ENCODE peak calls at places on chromosome X, in ten cellular contexts. N is nephron progenitor cell, S is WTC11, O is foreskin fibroblast, Q is suprapubic skin, J is fibroblast of lung, T is HFFc6, U is AG09319, V is heart right ventricle, X is astrocyte of the spinal cord. E is an unnamed sample.

GRCh38 chrX:7927259-7928167 is at the start of gene PNPLA4:
- DNase-seq in N (peak; percentile 76), S (peak; percentile 80), O (peak; percentile 86), Q (peak; percentile 84), J (peak; percentile 76), T (peak; percentile 42), U (peak; percentile 30), V (peak; percentile 78), X (peak; percentile 85), E (peak; percentile 67)

GRCh38 chrX:153903991-153904957 is at the start of gene AVPR2:
- DNase-seq in N (no peak), S (no peak), O (no peak), Q (no peak), J (no peak), T (no peak), U (no peak), V (peak; percentile 48), X (no peak), E (no peak)

GRCh38 chrX:44474410-44474809 is 68.2 kb downstream of the FUNDC1 start:
- DNase-seq in N (no peak), S (no peak), O (peak; percentile 69), Q (no peak), J (peak; percentile 4), T (peak; percentile 19), U (no peak), V (no peak), X (no peak), E (no peak)

GRCh38 chrX:49209434-49210251 is 9.7 kb upstream of the SYP start:
- DNase-seq in N (no peak), S (peak; percentile 34), O (peak; percentile 9), Q (no peak), J (no peak), T (no peak), U (no peak), V (no peak), X (no peak), E (no peak)

GRCh38 chrX:130836447-130836846 is 66.6 kb downstream of the ENOX2 start:
- DNase-seq in N (no peak), S (no peak), O (no peak), Q (no peak), J (peak; percentile 13), T (no peak), U (no peak), V (no peak), X (no peak), E (no peak)

GRCh38 chrX:133005038-133005437 is 46.6 kb upstream of the HS6ST2 start:
- DNase-seq in N (peak; percentile 33), S (no peak), O (peak; percentile 3), Q (no peak), J (peak; percentile 6), T (no peak), U (no peak), V (no peak), X (peak; percentile 5), E (no peak)

GRCh38 chrX:140580478-140580877 is 75.6 kb upstream of the SOX3 start:
- DNase-seq in N (no peak), S (no peak), O (no peak), Q (no peak), J (no peak), T (no peak), U (no peak), V (no peak), X (no peak), E (no peak)

GRCh38 chrX:153884136-153885076 is 1.6 kb downstream of the L1CAM start:
- DNase-seq in N (no peak), S (no peak), O (no peak), Q (no peak), J (no peak), T (no peak), U (no peak), V (no peak), X (no peak), E (no peak)

GRCh38 chrX:118562574-118563164 is 67.1 kb downstream of the DOCK11 start:
- DNase-seq in N (no peak), S (no peak), O (no peak), Q (no peak), J (peak; percentile 14), T (no peak), U (no peak), V (no peak), X (no peak), E (no peak)

GRCh38 chrX:139828830-139829229 is 104.0 kb downstream of the ATP11C start:
- DNase-seq in N (no peak), S (no peak), O (no peak), Q (no peak), J (no peak), T (no peak), U (no peak), V (no peak), X (no peak), E (no peak)

GRCh38 chrX:20637351-20637750 is 370.6 kb upstream of the RPS6KA3 start:
- DNase-seq in N (no peak), S (no peak), O (peak; percentile 0), Q (no peak), J (peak; percentile 67), T (no peak), U (no peak), V (no peak), X (peak; percentile 7), E (no peak)

GRCh38 chrX:147550217-147550616 is 361.5 kb upstream of the FMR1 start:
- DNase-seq in N (peak; percentile 54), S (no peak), O (no peak), Q (no peak), J (no peak), T (no peak), U (no peak), V (no peak), X (no peak), E (peak; percentile 40)

GRCh38 chrX:13752141-13752540 is 17.6 kb downstream of the OFD1 start:
- DNase-seq in N (no peak), S (no peak), O (no peak), Q (no peak), J (no peak), T (no peak), U (no peak), V (no peak), X (no peak), E (no peak)
- TF ChIP-seq CTCF in N (no peak), S (no peak), O (no peak), Q (no peak), J (no peak), T (no peak), U (no peak), V (no peak), X (no peak), E (no peak)

GRCh38 chrX:28177202-28177601 is 196.0 kb upstream of the DCAF8L1 start:
- DNase-seq in N (no peak), S (peak; percentile 58), O (no peak), Q (no peak), J (no peak), T (no peak), U (no peak), V (no peak), X (no peak), E (peak; percentile 33)
- TF ChIP-seq CTCF in N (peak; percentile 50), S (peak; percentile 57), O (no peak), Q (no peak), J (no peak), T (peak; percentile 10), U (no peak), V (peak; percentile 17), X (peak; percentile 35), E (peak; percentile 60)

DNA sequence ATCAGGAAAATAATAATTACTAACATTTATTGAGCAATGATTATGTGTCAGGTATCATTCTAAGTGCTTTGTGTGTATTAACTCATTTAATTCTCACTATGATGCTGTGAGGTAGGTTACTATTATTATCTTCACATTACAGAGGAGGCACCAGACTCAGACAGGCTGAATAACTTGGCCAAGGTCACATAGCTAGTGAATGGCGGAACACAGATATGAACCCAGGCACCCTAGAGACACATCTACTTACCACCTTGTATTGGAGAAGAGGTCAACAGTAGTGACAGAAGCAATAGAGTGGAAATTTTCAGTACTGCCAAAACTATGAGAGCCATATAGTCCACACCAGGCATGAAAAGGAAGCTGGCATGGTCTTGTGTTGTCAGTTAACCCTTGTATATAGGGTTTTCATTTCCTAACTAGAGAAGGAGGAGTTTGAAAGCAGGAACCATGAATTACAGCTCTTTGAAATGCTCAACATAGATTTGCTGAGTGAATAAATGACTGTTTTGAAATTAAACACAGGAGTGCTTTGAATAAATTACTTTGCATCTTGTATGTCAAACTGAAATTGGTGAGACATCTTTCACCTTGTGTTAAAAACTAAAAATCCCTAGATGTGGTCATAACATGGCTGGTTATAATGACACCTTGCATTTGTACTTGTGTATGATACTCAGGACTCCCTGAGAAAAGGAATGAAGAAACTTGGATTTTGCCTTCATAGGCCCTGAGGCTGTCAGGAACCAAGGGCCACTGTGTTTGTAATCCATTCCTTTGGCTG is 71.8 kb downstream of the RTL9 start:
- DNase-seq in N (no peak), S (no peak), O (no peak), Q (no peak), J (no peak), T (no peak), U (no peak), V (no peak), X (no peak), E (no peak)
- TF ChIP-seq CTCF in N (no peak), S (no peak), O (no peak), Q (no peak), J (no peak), T (no peak), U (no peak), V (no peak), X (no peak), E (no peak)

GRCh38 chrX:45745479-45745878 is 544.8 kb upstream of the DIPK2B start:
- DNase-seq in N (no peak), S (no peak), O (peak; percentile 4), Q (no peak), J (peak; percentile 57), T (no peak), U (no peak), V (no peak), X (peak; percentile 26), E (no peak)

GRCh38 chrX:45747905-45748304 is 547.2 kb upstream of the DIPK2B start:
- DNase-seq in N (no peak), S (no peak), O (peak; percentile 9), Q (no peak), J (peak; percentile 67), T (no peak), U (no peak), V (no peak), X (peak; percentile 23), E (no peak)

GRCh38 chrX:45743906-45744625 is 543.4 kb upstream of the DIPK2B start:
- DNase-seq in N (no peak), S (no peak), O (peak; percentile 62), Q (no peak), J (no peak), T (no peak), U (no peak), V (no peak), X (no peak), E (no peak)

GRCh38 chrX:45740291-45740690 is 539.6 kb upstream of the DIPK2B start:
- DNase-seq in N (no peak), S (no peak), O (peak; percentile 37), Q (no peak), J (no peak), T (no peak), U (no peak), V (no peak), X (no peak), E (no peak)

DNA sequence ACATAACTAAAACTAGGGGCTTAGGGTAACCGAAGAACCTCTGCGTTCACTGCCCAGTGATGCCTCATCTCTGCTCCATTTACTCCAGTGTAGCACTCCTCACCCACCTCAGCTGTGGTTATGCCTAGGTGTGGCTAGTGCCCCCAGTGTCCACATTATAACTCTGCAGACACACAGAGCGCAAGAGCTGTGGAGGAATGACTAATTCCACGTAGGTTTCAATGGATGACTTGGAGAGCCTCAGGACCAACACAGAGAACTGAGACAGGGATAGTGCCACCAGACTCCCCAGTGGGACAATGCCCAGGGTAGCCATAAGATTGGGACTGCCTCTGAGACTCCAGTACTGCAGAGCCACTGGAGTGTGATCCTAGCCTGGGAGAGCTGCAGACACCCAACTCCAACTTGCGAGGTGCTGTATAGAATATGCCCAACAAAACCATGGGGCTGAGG is 542.4 kb upstream of the DIPK2B start:
- DNase-seq in N (no peak), S (peak; percentile 12), O (peak; percentile 85), Q (no peak), J (peak; percentile 65), T (peak; percentile 78), U (no peak), V (no peak), X (peak; percentile 72), E (no peak)
- TF ChIP-seq CTCF in N (no peak), S (no peak), O (peak; percentile 30), Q (no peak), J (peak; percentile 15), T (peak; percentile 67), U (peak; percentile 23), V (no peak), X (peak; percentile 34), E (no peak)